ENCODE peak calls at places on chromosomes 5 and 9, in five cellular contexts. One of them, this sample, is unnamed. For H3K4me1, the result is how much of the 10 kb centered on the place peaks cover.

GRCh38 chr9:122812736-122813135 is 12.8 kb downstream of the OR1K1 start:
- DNase-seq in tibial artery: no peak
- DNase-seq in left ventricle myocardium inferior: no peak
- DNase-seq in psoas muscle: no peak
- DNase-seq in heart left ventricle: no peak
- DNase-seq in this sample: no peak

GRCh38 chr5:173522518-173522917 is 93.9 kb downstream of the BOD1 start:
- DNase-seq in psoas muscle: no peak
- DNase-seq in left ventricle myocardium inferior: no peak
- DNase-seq in heart left ventricle: no peak
- DNase-seq in tibial artery: no peak
- DNase-seq in this sample: no peak

GRCh38 chr9:88651682-88652633 is 117.0 kb downstream of the NXNL2 start:
- DNase-seq in tibial artery: peak
- DNase-seq in psoas muscle: peak
- DNase-seq in left ventricle myocardium inferior: peak
- DNase-seq in heart left ventricle: peak
- DNase-seq in this sample: no peak

GRCh38 chr5:31421806-31422586 is 109.9 kb downstream of the DROSHA start:
- DNase-seq in heart left ventricle: no peak
- DNase-seq in psoas muscle: no peak
- DNase-seq in left ventricle myocardium inferior: no peak
- DNase-seq in tibial artery: no peak
- DNase-seq in this sample: no peak

GRCh38 chr9:18495065-18495464 is 21.1 kb downstream of the ADAMTSL1 start:
- DNase-seq in heart left ventricle: no peak
- DNase-seq in tibial artery: no peak
- DNase-seq in left ventricle myocardium inferior: no peak
- DNase-seq in psoas muscle: no peak
- DNase-seq in this sample: no peak

GRCh38 chr5:6745706-6746217 is 32.5 kb downstream of the TENT4A start:
- DNase-seq in tibial artery: no peak
- DNase-seq in psoas muscle: no peak
- DNase-seq in left ventricle myocardium inferior: no peak
- DNase-seq in heart left ventricle: no peak
- DNase-seq in this sample: no peak

GRCh38 chr5:102089883-102090282 is 206.2 kb downstream of the SLCO4C1 start:
- DNase-seq in psoas muscle: no peak
- DNase-seq in tibial artery: no peak
- DNase-seq in left ventricle myocardium inferior: no peak
- DNase-seq in heart left ventricle: no peak
- DNase-seq in this sample: no peak

GRCh38 chr5:42595597-42595996 is 161.0 kb upstream of the CCDC152 start:
- DNase-seq in tibial artery: no peak
- DNase-seq in psoas muscle: peak
- DNase-seq in left ventricle myocardium inferior: no peak
- DNase-seq in heart left ventricle: no peak
- DNase-seq in this sample: no peak

GRCh38 chr9:125126019-125126746 is 17.1 kb downstream of the SCAI start:
- DNase-seq in left ventricle myocardium inferior: peak
- DNase-seq in psoas muscle: peak
- DNase-seq in tibial artery: peak
- DNase-seq in heart left ventricle: peak
- DNase-seq in this sample: peak

GRCh38 chr5:151550146-151550545 is 41.0 kb downstream of the FAT2 start:
- DNase-seq in heart left ventricle: no peak
- DNase-seq in left ventricle myocardium inferior: no peak
- DNase-seq in tibial artery: no peak
- DNase-seq in psoas muscle: no peak
- DNase-seq in this sample: no peak

GRCh38 chr5:14509556-14509955 is 72.0 kb upstream of the OTULINL start:
- DNase-seq in left ventricle myocardium inferior: no peak
- DNase-seq in heart left ventricle: no peak
- DNase-seq in psoas muscle: no peak
- DNase-seq in tibial artery: no peak
- DNase-seq in this sample: no peak

GRCh38 chr5:141692533-141692888 is 10.5 kb upstream of the ARAP3 start:
- DNase-seq in heart left ventricle: no peak
- DNase-seq in left ventricle myocardium inferior: no peak
- DNase-seq in tibial artery: no peak
- DNase-seq in psoas muscle: no peak
- DNase-seq in this sample: no peak

GRCh38 chr9:125984461-125984860 is 237.3 kb downstream of the PBX3 start:
- DNase-seq in tibial artery: no peak
- DNase-seq in psoas muscle: no peak
- DNase-seq in heart left ventricle: no peak
- DNase-seq in left ventricle myocardium inferior: no peak
- DNase-seq in this sample: no peak

GRCh38 chr5:143673676-143674468 is 138.1 kb upstream of the HMHB1 start:
- DNase-seq in left ventricle myocardium inferior: no peak
- DNase-seq in tibial artery: no peak
- DNase-seq in heart left ventricle: no peak
- DNase-seq in psoas muscle: no peak
- DNase-seq in this sample: no peak

GRCh38 chr9:36738318-36738975 is 165.8 kb downstream of the MELK start:
- DNase-seq in heart left ventricle: no peak
- DNase-seq in psoas muscle: no peak
- DNase-seq in left ventricle myocardium inferior: no peak
- DNase-seq in tibial artery: no peak
- DNase-seq in this sample: no peak

GRCh38 chr5:132294728-132295504 is 722 bp downstream of the SLC22A4 start:
- DNase-seq in left ventricle myocardium inferior: peak
- DNase-seq in heart left ventricle: peak
- DNase-seq in psoas muscle: peak
- DNase-seq in tibial artery: peak
- DNase-seq in this sample: peak

GRCh38 chr9:21993893-21994525 is at the start of gene CDKN2A:
- DNase-seq in left ventricle myocardium inferior: no peak
- DNase-seq in tibial artery: no peak
- DNase-seq in psoas muscle: peak
- DNase-seq in heart left ventricle: peak
- DNase-seq in this sample: peak

GRCh38 chr9:125411171-125411756 is 149.6 kb downstream of the GAPVD1 start:
- DNase-seq in tibial artery: no peak
- DNase-seq in heart left ventricle: no peak
- DNase-seq in psoas muscle: no peak
- DNase-seq in left ventricle myocardium inferior: no peak
- DNase-seq in this sample: no peak

GRCh38 chr5:97131139-97131710 is 11.2 kb downstream of the LIX1 start:
- DNase-seq in psoas muscle: no peak
- DNase-seq in heart left ventricle: no peak
- DNase-seq in left ventricle myocardium inferior: no peak
- DNase-seq in tibial artery: no peak
- DNase-seq in this sample: no peak

GRCh38 chr5:142152383-142152730 is 43.8 kb downstream of the NDFIP1 start:
- DNase-seq in left ventricle myocardium inferior: no peak
- DNase-seq in psoas muscle: no peak
- DNase-seq in heart left ventricle: no peak
- DNase-seq in tibial artery: no peak
- DNase-seq in this sample: no peak

GRCh38 chr9:134640491-134641172 is 971 bp upstream of the COL5A1 start:
- DNase-seq in psoas muscle: no peak
- DNase-seq in heart left ventricle: no peak
- DNase-seq in tibial artery: no peak
- DNase-seq in left ventricle myocardium inferior: no peak
- DNase-seq in this sample: no peak

GRCh38 chr9:137180491-137180890 is 7.9 kb downstream of the ANAPC2 start:
- DNase-seq in psoas muscle: no peak
- DNase-seq in tibial artery: no peak
- DNase-seq in left ventricle myocardium inferior: no peak
- DNase-seq in heart left ventricle: no peak
- DNase-seq in this sample: no peak

GRCh38 chr5:104793031-104793430 is 1230.4 kb upstream of the NUDT12 start:
- DNase-seq in psoas muscle: no peak
- DNase-seq in heart left ventricle: no peak
- DNase-seq in left ventricle myocardium inferior: no peak
- DNase-seq in tibial artery: no peak
- DNase-seq in this sample: no peak

GRCh38 chr5:53369681-53370080 is 110.7 kb upstream of the FST start:
- DNase-seq in left ventricle myocardium inferior: no peak
- DNase-seq in tibial artery: no peak
- DNase-seq in psoas muscle: no peak
- DNase-seq in heart left ventricle: no peak
- DNase-seq in this sample: no peak

GRCh38 chr9:83986765-83987401 is 6.3 kb downstream of the RMI1 start:
- DNase-seq in heart left ventricle: no peak
- DNase-seq in psoas muscle: peak
- DNase-seq in tibial artery: no peak
- DNase-seq in left ventricle myocardium inferior: no peak
- DNase-seq in this sample: no peak

GRCh38 chr5:40984884-40985283 is 75.6 kb downstream of the C7 start:
- DNase-seq in tibial artery: no peak
- DNase-seq in left ventricle myocardium inferior: no peak
- DNase-seq in psoas muscle: no peak
- DNase-seq in heart left ventricle: no peak
- DNase-seq in this sample: no peak

GRCh38 chr9:13026956-13027355 is 252.1 kb downstream of the LURAP1L start:
- DNase-seq in psoas muscle: no peak
- DNase-seq in heart left ventricle: no peak
- DNase-seq in tibial artery: no peak
- DNase-seq in left ventricle myocardium inferior: no peak
- DNase-seq in this sample: no peak

GRCh38 chr9:13020141-13020540 is 245.3 kb downstream of the LURAP1L start:
- DNase-seq in left ventricle myocardium inferior: no peak
- DNase-seq in psoas muscle: no peak
- DNase-seq in heart left ventricle: no peak
- DNase-seq in tibial artery: no peak
- DNase-seq in this sample: no peak

GRCh38 chr9:13020706-13021105 is 245.9 kb downstream of the LURAP1L start:
- DNase-seq in heart left ventricle: no peak
- DNase-seq in left ventricle myocardium inferior: no peak
- DNase-seq in psoas muscle: no peak
- DNase-seq in tibial artery: no peak
- DNase-seq in this sample: no peak

GRCh38 chr9:13023498-13023897 is 248.7 kb downstream of the LURAP1L start:
- DNase-seq in psoas muscle: no peak
- DNase-seq in heart left ventricle: no peak
- DNase-seq in tibial artery: no peak
- DNase-seq in left ventricle myocardium inferior: no peak
- DNase-seq in this sample: no peak

GRCh38 chr9:13022756-13023155 is 247.9 kb downstream of the LURAP1L start:
- DNase-seq in heart left ventricle: no peak
- DNase-seq in tibial artery: no peak
- DNase-seq in psoas muscle: no peak
- DNase-seq in left ventricle myocardium inferior: no peak
- DNase-seq in this sample: no peak
- H3K4me3 ChIP-seq in heart left ventricle: no peak
- H3K4me3 ChIP-seq in tibial artery: no peak
- H3K4me3 ChIP-seq in psoas muscle: no peak
- H3K4me3 ChIP-seq in left ventricle myocardium inferior: no peak
- H3K4me3 ChIP-seq in this sample: no peak

GRCh38 chr5:127934791-127935256 is 148.7 kb upstream of the SLC12A2 start:
- DNase-seq in heart left ventricle: no peak
- DNase-seq in left ventricle myocardium inferior: no peak
- DNase-seq in tibial artery: no peak
- DNase-seq in psoas muscle: no peak
- DNase-seq in this sample: no peak

GRCh38 chr5:127931396-127931795 is 152.2 kb upstream of the SLC12A2 start:
- DNase-seq in left ventricle myocardium inferior: no peak
- DNase-seq in psoas muscle: no peak
- DNase-seq in heart left ventricle: no peak
- DNase-seq in tibial artery: no peak
- DNase-seq in this sample: no peak

GRCh38 chr5:127930311-127930710 is 153.3 kb upstream of the SLC12A2 start:
- DNase-seq in left ventricle myocardium inferior: no peak
- DNase-seq in psoas muscle: no peak
- DNase-seq in heart left ventricle: peak
- DNase-seq in tibial artery: no peak
- DNase-seq in this sample: no peak

GRCh38 chr5:127935398-127935797 is 148.2 kb upstream of the SLC12A2 start:
- DNase-seq in tibial artery: no peak
- DNase-seq in heart left ventricle: no peak
- DNase-seq in psoas muscle: no peak
- DNase-seq in left ventricle myocardium inferior: no peak
- DNase-seq in this sample: no peak

DNA sequence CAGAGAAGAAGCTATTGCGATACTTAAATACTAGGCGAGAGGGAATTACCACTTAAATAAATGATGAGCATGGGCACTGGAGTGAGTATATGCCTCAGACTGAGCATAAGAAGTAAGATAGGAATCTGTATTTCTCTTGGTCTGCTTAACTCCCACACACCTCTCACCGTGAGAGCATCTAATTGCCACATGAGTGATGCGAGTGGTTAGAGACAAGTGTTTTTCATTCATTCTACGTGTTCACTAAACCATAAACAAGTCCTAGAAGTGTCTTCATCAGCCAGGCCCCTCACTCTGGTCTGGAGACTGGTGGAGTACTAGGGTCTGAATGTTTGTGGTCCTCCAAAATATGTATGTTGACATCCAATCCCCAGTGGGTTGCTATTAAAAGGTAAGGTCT is 150.2 kb upstream of the SLC12A2 start:
- DNase-seq in psoas muscle: no peak
- DNase-seq in left ventricle myocardium inferior: no peak
- DNase-seq in tibial artery: no peak
- DNase-seq in heart left ventricle: no peak
- DNase-seq in this sample: no peak
- TF ChIP-seq CTCF in psoas muscle: no peak
- TF ChIP-seq CTCF in left ventricle myocardium inferior: no peak
- TF ChIP-seq CTCF in tibial artery: no peak
- TF ChIP-seq CTCF in heart left ventricle: no peak
- TF ChIP-seq CTCF in this sample: no peak

DNA sequence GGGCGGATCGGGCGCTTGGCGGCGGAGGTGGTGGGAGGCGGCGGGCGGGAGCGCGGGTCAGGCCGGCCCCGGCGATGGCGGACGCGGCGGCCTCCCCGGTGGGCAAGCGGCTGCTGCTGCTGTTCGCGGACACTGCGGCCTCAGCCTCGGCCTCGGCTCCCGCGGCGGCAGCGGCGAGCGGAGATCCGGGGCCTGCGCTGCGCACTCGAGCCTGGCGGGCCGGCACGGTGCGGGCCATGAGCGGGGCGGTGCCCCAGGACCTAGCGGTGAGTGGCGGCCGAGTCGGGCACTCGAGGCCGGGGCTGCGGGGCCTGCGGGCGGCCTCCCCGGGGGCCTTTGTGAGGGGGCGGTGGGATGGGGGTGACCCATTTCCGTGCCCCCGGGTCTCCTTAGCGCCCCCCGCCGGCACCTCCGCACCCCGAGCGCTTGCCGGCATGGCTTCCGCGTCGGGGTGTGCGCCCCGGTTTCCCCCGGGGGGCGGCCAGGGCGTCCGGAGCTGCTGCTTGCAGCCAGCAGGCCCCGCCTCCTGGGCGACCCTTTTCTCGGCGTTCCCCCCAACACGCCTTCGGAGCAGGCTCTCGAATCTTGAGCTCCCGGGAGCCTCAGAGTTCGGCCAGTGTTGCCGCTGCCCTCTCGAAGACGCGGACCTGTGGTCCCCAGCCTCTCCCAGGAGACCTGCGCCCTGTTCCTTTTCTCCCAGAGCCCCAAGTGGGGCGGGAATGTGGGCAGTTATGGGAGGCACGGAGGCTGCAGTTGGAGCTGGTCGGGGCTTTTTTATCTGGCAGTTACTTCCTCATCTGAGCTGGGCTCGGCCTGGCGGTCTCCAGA is 451 bp downstream of the KDM3B start:
- DNase-seq in psoas muscle: peak
- DNase-seq in left ventricle myocardium inferior: peak
- DNase-seq in heart left ventricle: peak
- DNase-seq in tibial artery: peak
- DNase-seq in this sample: peak
- H3K4me1 ChIP-seq in psoas muscle: under half
- H3K4me1 ChIP-seq in left ventricle myocardium inferior: half or more
- H3K4me1 ChIP-seq in heart left ventricle: under half
- H3K4me1 ChIP-seq in tibial artery: under half
- H3K4me1 ChIP-seq in this sample: under half

GRCh38 chr5:35129921-35130485 is 82.3 kb upstream of the AGXT2 start:
- DNase-seq in tibial artery: no peak
- DNase-seq in psoas muscle: no peak
- DNase-seq in heart left ventricle: no peak
- DNase-seq in left ventricle myocardium inferior: no peak
- DNase-seq in this sample: no peak
- H3K4me3 ChIP-seq in tibial artery: no peak
- H3K4me3 ChIP-seq in psoas muscle: no peak
- H3K4me3 ChIP-seq in heart left ventricle: no peak
- H3K4me3 ChIP-seq in left ventricle myocardium inferior: no peak
- H3K4me3 ChIP-seq in this sample: no peak

This sample was measured in upper lobe of right lung.